ENCODE peak calls at places on chromosomes 12 and 14, in four cellular contexts. I is T-helper 2 cell, M is fibroblast of the aortic adventitia, O is HuH-7.5. X is an unnamed sample.

GRCh38 chr14:72513994-72514659 is 379.8 kb downstream of the DPF3 start:
- DNase-seq in I (no peak), M (peak; percentile 76), O (peak; percentile 23), X (no peak)

GRCh38 chr14:56304456-56304855 is 186.2 kb downstream of the PELI2 start:
- DNase-seq in I (no peak), M (no peak), O (no peak), X (no peak)

GRCh38 chr14:69554500-69554899 is 20.2 kb downstream of the CCDC177 start:
- DNase-seq in I (no peak), M (peak; percentile 59), O (no peak), X (no peak)

GRCh38 chr14:105482486-105483110 is 4.1 kb upstream of the CRIP1 start:
- DNase-seq in I (no peak), M (no peak), O (no peak), X (no peak)

GRCh38 chr12:108875280-108875679 is 4.6 kb upstream of the DAO start:
- DNase-seq in I (no peak), M (no peak), O (no peak), X (no peak)

GRCh38 chr12:62123721-62124203 is 136.4 kb upstream of the USP15 start:
- DNase-seq in I (peak; percentile 16), M (peak; percentile 57), O (peak; percentile 8), X (peak; percentile 36)

GRCh38 chr14:96783306-96784224 is 13.6 kb upstream of the VRK1 start:
- DNase-seq in I (no peak), M (no peak), O (no peak), X (no peak)

GRCh38 chr12:104137175-104137901 is 672 bp downstream of the NFYB start:
- DNase-seq in I (peak; percentile 33), M (peak; percentile 41), O (peak; percentile 54), X (peak; percentile 49)

GRCh38 chr12:44837114-44837800 is 38.9 kb downstream of the NELL2 start:
- DNase-seq in I (no peak), M (no peak), O (no peak), X (no peak)

GRCh38 chr12:92784356-92784755 is 81.6 kb downstream of the PLEKHG7 start:
- DNase-seq in I (no peak), M (peak; percentile 66), O (no peak), X (no peak)

GRCh38 chr14:104363891-104364760 is 215.4 kb upstream of the C14orf180 start:
- DNase-seq in I (peak; percentile 1), M (no peak), O (no peak), X (peak; percentile 25)

GRCh38 chr12:41701943-41702601 is 442.6 kb downstream of the GXYLT1 start:
- DNase-seq in I (no peak), M (no peak), O (no peak), X (no peak)

GRCh38 chr12:111653596-111653995 is 32.2 kb downstream of the BRAP start:
- DNase-seq in I (no peak), M (no peak), O (no peak), X (no peak)

GRCh38 chr12:112013601-112014402 is 576 bp downstream of the ERP29 start:
- DNase-seq in I (peak; percentile 67), M (peak; percentile 76), O (peak; percentile 42), X (peak; percentile 86)

GRCh38 chr14:75046899-75047298 is 4.4 kb downstream of the MLH3 start:
- DNase-seq in I (no peak), M (peak; percentile 44), O (no peak), X (no peak)

GRCh38 chr12:128626808-128627320 is 196.9 kb downstream of the SLC15A4 start:
- DNase-seq in I (no peak), M (no peak), O (no peak), X (no peak)

GRCh38 chr12:26452511-26452910 is 257.1 kb downstream of the SSPN start:
- DNase-seq in I (no peak), M (no peak), O (no peak), X (no peak)

GRCh38 chr14:89158701-89159100 is 258.3 kb downstream of the FOXN3 start:
- DNase-seq in I (no peak), M (no peak), O (no peak), X (no peak)

GRCh38 chr12:22631863-22632463 is 7.0 kb downstream of the ETNK1 start:
- DNase-seq in I (no peak), M (peak; percentile 40), O (no peak), X (no peak)

GRCh38 chr14:55807059-55807499 is 227.1 kb downstream of the KTN1 start:
- DNase-seq in I (peak; percentile 52), M (peak; percentile 97), O (no peak), X (no peak)

GRCh38 chr12:59716049-59716448 is 120.2 kb downstream of the SLC16A7 start:
- DNase-seq in I (no peak), M (no peak), O (no peak), X (no peak)

GRCh38 chr12:69851976-69852375 is 26.9 kb downstream of the MYRFL start:
- DNase-seq in I (no peak), M (peak; percentile 69), O (no peak), X (no peak)

GRCh38 chr12:642633-643477 is 20.4 kb downstream of the NINJ2 start:
- DNase-seq in I (peak; percentile 71), M (peak; percentile 26), O (peak; percentile 84), X (peak; percentile 93)

GRCh38 chr12:63752283-63752682 is 27.4 kb upstream of the RXYLT1 start:
- DNase-seq in I (no peak), M (no peak), O (no peak), X (no peak)

GRCh38 chr14:65703996-65704395 is 291.5 kb downstream of the FUT8 start:
- DNase-seq in I (no peak), M (no peak), O (no peak), X (no peak)

GRCh38 chr12:127270193-127270592 is 996.8 kb upstream of the TMEM132C start:
- DNase-seq in I (no peak), M (peak; percentile 66), O (no peak), X (no peak)

GRCh38 chr12:3251691-3252090 is 174.5 kb downstream of the TSPAN9 start:
- DNase-seq in I (no peak), M (no peak), O (no peak), X (no peak)

GRCh38 chr12:53751336-53752191 is at the start of gene CISTR:
- DNase-seq in I (no peak), M (no peak), O (no peak), X (peak; percentile 26)

GRCh38 chr12:1595026-1595561 is 713 bp upstream of the FBXL14 start:
- DNase-seq in I (no peak), M (no peak), O (no peak), X (no peak)

GRCh38 chr12:117204146-117204545 is 13.9 kb upstream of the FBXO21 start:
- DNase-seq in I (no peak), M (no peak), O (no peak), X (no peak)

GRCh38 chr14:53879022-53879686 is 77.5 kb downstream of the BMP4 start:
- DNase-seq in I (no peak), M (no peak), O (no peak), X (no peak)

GRCh38 chr14:23454445-23454856 is 15.1 kb upstream of the NGDN start:
- DNase-seq in I (no peak), M (no peak), O (no peak), X (no peak)

GRCh38 chr14:64736271-64737131 is 32.3 kb downstream of the PLEKHG3 start:
- DNase-seq in I (no peak), M (no peak), O (no peak), X (no peak)

GRCh38 chr12:123223241-123223668 is 9.7 kb downstream of the MPHOSPH9 start:
- DNase-seq in I (peak; percentile 29), M (no peak), O (no peak), X (no peak)

GRCh38 chr12:31589582-31589895 is 1.4 kb downstream of the DENND5B start:
- DNase-seq in I (no peak), M (no peak), O (no peak), X (no peak)